ENCODE peak calls at places on chromosome 12, in eight cellular contexts. One of them, this sample, is unnamed.
A peak's percentile ranks its signal among the peaks of the same experiment; 100 is the strongest.

GRCh38 chr12:84561362-84561761 is 351.2 kb downstream of the SLC6A15 start:
- DNase-seq in lung microvascular endothelial cell: no peak
- DNase-seq in SK-N-DZ: no peak
- DNase-seq in NCI-H1105: no peak
- DNase-seq in uterus: no peak
- DNase-seq in AG09319: no peak
- DNase-seq in NK-92 treated with Interleukin-12 subunit alpha and Interleukin-12 subunit beta, amount 100 ng/mL, for 24 hours: no peak
- DNase-seq in effector memory CD4-positive, alpha-beta T cell: no peak
- DNase-seq in this sample: no peak

GRCh38 chr12:29145372-29146170 is 3.5 kb upstream of the FAR2 start:
- DNase-seq in lung microvascular endothelial cell: no peak
- DNase-seq in AG09319: no peak
- DNase-seq in SK-N-DZ: no peak
- DNase-seq in NCI-H1105: no peak
- DNase-seq in uterus: no peak
- DNase-seq in NK-92 treated with Interleukin-12 subunit alpha and Interleukin-12 subunit beta, amount 100 ng/mL, for 24 hours: no peak
- DNase-seq in effector memory CD4-positive, alpha-beta T cell: no peak
- DNase-seq in this sample: no peak

GRCh38 chr12:4505381-4505986 is 33.2 kb upstream of the RAD51AP1 start:
- DNase-seq in SK-N-DZ: no peak
- DNase-seq in NK-92 treated with Interleukin-12 subunit alpha and Interleukin-12 subunit beta, amount 100 ng/mL, for 24 hours: no peak
- DNase-seq in uterus: no peak
- DNase-seq in NCI-H1105: no peak
- DNase-seq in effector memory CD4-positive, alpha-beta T cell: no peak
- DNase-seq in AG09319: no peak
- DNase-seq in lung microvascular endothelial cell: no peak
- DNase-seq in this sample: no peak

GRCh38 chr12:132124766-132125425 is 19.2 kb downstream of the DDX51 start:
- DNase-seq in AG09319: no peak
- DNase-seq in NCI-H1105: no peak
- DNase-seq in NK-92 treated with Interleukin-12 subunit alpha and Interleukin-12 subunit beta, amount 100 ng/mL, for 24 hours: no peak
- DNase-seq in SK-N-DZ: no peak
- DNase-seq in uterus: no peak
- DNase-seq in effector memory CD4-positive, alpha-beta T cell: no peak
- DNase-seq in lung microvascular endothelial cell: no peak
- DNase-seq in this sample: no peak

GRCh38 chr12:124592481-124593160 is 25.2 kb upstream of the NCOR2 start:
- DNase-seq in SK-N-DZ: no peak
- DNase-seq in NK-92 treated with Interleukin-12 subunit alpha and Interleukin-12 subunit beta, amount 100 ng/mL, for 24 hours: no peak
- DNase-seq in NCI-H1105: no peak
- DNase-seq in lung microvascular endothelial cell: no peak
- DNase-seq in effector memory CD4-positive, alpha-beta T cell: no peak
- DNase-seq in uterus: no peak
- DNase-seq in AG09319: no peak
- DNase-seq in this sample: no peak

GRCh38 chr12:89385965-89386537 is 33.8 kb upstream of the DUSP6 start:
- DNase-seq in SK-N-DZ: no peak
- DNase-seq in uterus: no peak
- DNase-seq in AG09319: no peak
- DNase-seq in NCI-H1105: no peak
- DNase-seq in lung microvascular endothelial cell: no peak
- DNase-seq in NK-92 treated with Interleukin-12 subunit alpha and Interleukin-12 subunit beta, amount 100 ng/mL, for 24 hours: no peak
- DNase-seq in effector memory CD4-positive, alpha-beta T cell: no peak
- DNase-seq in this sample: no peak

GRCh38 chr12:125185740-125186470 is 120.7 kb downstream of the AACS start:
- DNase-seq in effector memory CD4-positive, alpha-beta T cell: no peak
- DNase-seq in NK-92 treated with Interleukin-12 subunit alpha and Interleukin-12 subunit beta, amount 100 ng/mL, for 24 hours: no peak
- DNase-seq in SK-N-DZ: peak; percentile 84
- DNase-seq in NCI-H1105: peak; percentile 53
- DNase-seq in AG09319: peak; percentile 39
- DNase-seq in uterus: no peak
- DNase-seq in lung microvascular endothelial cell: peak; percentile 82
- DNase-seq in this sample: peak; percentile 18

GRCh38 chr12:124240493-124240892 is 54.4 kb upstream of the RFLNA start:
- DNase-seq in SK-N-DZ: peak; percentile 77
- DNase-seq in AG09319: no peak
- DNase-seq in NCI-H1105: no peak
- DNase-seq in uterus: no peak
- DNase-seq in effector memory CD4-positive, alpha-beta T cell: no peak
- DNase-seq in lung microvascular endothelial cell: peak; percentile 7
- DNase-seq in NK-92 treated with Interleukin-12 subunit alpha and Interleukin-12 subunit beta, amount 100 ng/mL, for 24 hours: no peak
- DNase-seq in this sample: peak; percentile 2

GRCh38 chr12:94095618-94096017 is 52.8 kb upstream of the PLXNC1 start:
- DNase-seq in SK-N-DZ: no peak
- DNase-seq in effector memory CD4-positive, alpha-beta T cell: no peak
- DNase-seq in NK-92 treated with Interleukin-12 subunit alpha and Interleukin-12 subunit beta, amount 100 ng/mL, for 24 hours: no peak
- DNase-seq in uterus: no peak
- DNase-seq in NCI-H1105: no peak
- DNase-seq in lung microvascular endothelial cell: no peak
- DNase-seq in AG09319: no peak
- DNase-seq in this sample: no peak

GRCh38 chr12:93982847-93983315 is 165.5 kb upstream of the PLXNC1 start:
- DNase-seq in NK-92 treated with Interleukin-12 subunit alpha and Interleukin-12 subunit beta, amount 100 ng/mL, for 24 hours: no peak
- DNase-seq in SK-N-DZ: no peak
- DNase-seq in NCI-H1105: peak; percentile 47
- DNase-seq in lung microvascular endothelial cell: no peak
- DNase-seq in effector memory CD4-positive, alpha-beta T cell: no peak
- DNase-seq in AG09319: no peak
- DNase-seq in uterus: no peak
- DNase-seq in this sample: no peak

GRCh38 chr12:131275824-131276223 is 322.1 kb downstream of the ADGRD1 start:
- DNase-seq in lung microvascular endothelial cell: no peak
- DNase-seq in effector memory CD4-positive, alpha-beta T cell: no peak
- DNase-seq in NK-92 treated with Interleukin-12 subunit alpha and Interleukin-12 subunit beta, amount 100 ng/mL, for 24 hours: no peak
- DNase-seq in SK-N-DZ: no peak
- DNase-seq in uterus: no peak
- DNase-seq in NCI-H1105: no peak
- DNase-seq in AG09319: no peak
- DNase-seq in this sample: no peak